ENCODE peak calls at places on chromosomes 11 and 22, in eight cellular contexts. U is naive thymus-derived CD4-positive, alpha-beta T cell; I is CD4-positive, CD25-positive, alpha-beta regulatory T cell; B is CD4-positive, alpha-beta memory T cell; E is ovary; W is brain microvascular endothelial cell; H is neuronal stem cell; K is body of pancreas. R is an unnamed sample.

GRCh38 chr11:115256326-115257197 is 247.7 kb downstream of the CADM1 start:
- DNase-seq in B (no peak), I (no peak), U (no peak), E (no peak), W (no peak), H (no peak), K (no peak), R (no peak)

GRCh38 chr11:67564230-67564629 is 19.4 kb upstream of the GSTP1 start:
- DNase-seq in H (no peak), B (no peak), K (no peak), I (no peak), W (no peak), E (no peak), U (no peak), R (no peak)

GRCh38 chr11:1048375-1049070 is 12.0 kb upstream of the MUC6 start:
- DNase-seq in B (no peak), H (no peak), U (no peak), K (no peak), E (peak), I (no peak), W (no peak), R (no peak)

GRCh38 chr11:131618203-131618602 is 247.8 kb downstream of the NTM start:
- DNase-seq in W (no peak), I (no peak), H (no peak), E (no peak), B (no peak), K (no peak), U (no peak), R (no peak)

GRCh38 chr11:115500547-115501503 is 3.4 kb downstream of the CADM1 start:
- DNase-seq in H (peak), I (no peak), U (no peak), E (no peak), W (no peak), K (no peak), B (no peak), R (no peak)

GRCh38 chr11:69913591-69914285 is 94.5 kb upstream of the FGF3 start:
- DNase-seq in U (no peak), K (no peak), B (no peak), W (no peak), H (no peak), E (peak), I (no peak), R (no peak)

GRCh38 chr11:66467756-66468155 is 1.1 kb downstream of the PELI3 start:
- DNase-seq in E (peak), U (no peak), W (no peak), H (peak), K (peak), I (peak), B (peak), R (peak)

GRCh38 chr11:69172674-69173073 is 16.9 kb downstream of the SMIM38 start:
- DNase-seq in B (no peak), U (no peak), W (peak), I (no peak), H (no peak), E (no peak), K (no peak), R (no peak)

GRCh38 chr22:22754961-22755777 is 110.8 kb downstream of the GGTLC2 start:
- DNase-seq in W (no peak), K (no peak), U (no peak), I (no peak), E (no peak), B (no peak), H (no peak), R (no peak)

GRCh38 chr11:10925149-10925926 is 67.5 kb upstream of the ZBED5 start:
- DNase-seq in E (no peak), H (no peak), W (no peak), U (no peak), I (no peak), K (no peak), B (no peak), R (no peak)

GRCh38 chr11:16087886-16088285 is 268.5 kb downstream of the SOX6 start:
- DNase-seq in H (no peak), E (no peak), U (no peak), K (no peak), B (no peak), I (no peak), W (no peak), R (no peak)

GRCh38 chr11:31656051-31656450 is 146.5 kb downstream of the ELP4 start:
- DNase-seq in W (no peak), B (no peak), H (no peak), E (no peak), K (no peak), I (no peak), U (no peak), R (no peak)

GRCh38 chr11:17381156-17381555 is 7.3 kb downstream of the KCNJ11 start:
- DNase-seq in I (no peak), K (no peak), B (no peak), H (no peak), U (no peak), E (no peak), W (peak), R (no peak)

GRCh38 chr22:26986884-26987283 is 329.5 kb downstream of the MIAT start:
- DNase-seq in U (no peak), B (no peak), I (no peak), H (no peak), E (no peak), K (no peak), W (no peak), R (no peak)

GRCh38 chr11:98365185-98365584 is 655.6 kb upstream of the CNTN5 start:
- DNase-seq in K (no peak), H (no peak), B (no peak), I (no peak), W (no peak), U (no peak), E (no peak), R (no peak)

GRCh38 chr11:34356918-34357645 is 728 bp downstream of the ABTB2 start:
- DNase-seq in W (peak), H (peak), K (peak), E (peak), U (peak), B (peak), I (peak), R (peak)

GRCh38 chr11:17164361-17165246 is 43.2 kb downstream of the PIK3C2A start:
- DNase-seq in U (no peak), E (no peak), I (no peak), K (no peak), W (no peak), H (no peak), B (no peak), R (peak)

GRCh38 chr11:129278586-129279319 is 86.6 kb upstream of the ARHGAP32 start:
- DNase-seq in U (peak), W (no peak), K (peak), I (no peak), H (peak), B (no peak), E (peak), R (no peak)

GRCh38 chr11:68863553-68864265 is 22.0 kb upstream of the CPT1A start:
- DNase-seq in U (no peak), W (no peak), B (no peak), K (no peak), H (no peak), E (no peak), I (no peak), R (no peak)

GRCh38 chr11:65316311-65316978 is 1.8 kb downstream of the CDC42EP2 start:
- DNase-seq in I (no peak), K (peak), E (peak), U (no peak), B (no peak), H (no peak), W (peak), R (no peak)

GRCh38 chr11:114368918-114369680 is 31.2 kb downstream of the C11orf71 start:
- DNase-seq in E (no peak), U (no peak), K (no peak), B (no peak), W (no peak), H (no peak), I (no peak), R (no peak)

GRCh38 chr11:62108017-62108750 is 15.6 kb upstream of the INCENP start:
- DNase-seq in E (no peak), H (peak), U (peak), I (peak), K (peak), B (peak), W (peak), R (peak)

GRCh38 chr22:18059473-18059872 is 18.3 kb upstream of the PEX26 start:
- DNase-seq in K (no peak), E (no peak), H (no peak), B (no peak), W (no peak), U (no peak), I (no peak), R (no peak)

GRCh38 chr11:26914968-26915367 is 78.9 kb upstream of the FIBIN start:
- DNase-seq in K (no peak), B (no peak), H (no peak), E (no peak), W (no peak), U (no peak), I (no peak), R (no peak)

GRCh38 chr22:31496735-31497146 is 405 bp downstream of the SFI1 start:
- DNase-seq in E (no peak), W (peak), B (no peak), I (no peak), K (no peak), U (no peak), H (no peak), R (no peak)

GRCh38 chr22:38419121-38419863 is 35.7 kb downstream of the KCNJ4 start:
- DNase-seq in E (no peak), I (no peak), H (no peak), K (no peak), B (no peak), U (no peak), W (no peak), R (no peak)

GRCh38 chr11:121929581-121929980 is 186.4 kb downstream of the BLID start:
- DNase-seq in K (peak), U (no peak), H (peak), I (no peak), B (no peak), E (peak), W (peak), R (no peak)
- H3K27ac ChIP-seq in K (peak), U (no peak), H (no peak), I (no peak), B (no peak), E (peak), W (no peak), R (no peak)

DNA sequence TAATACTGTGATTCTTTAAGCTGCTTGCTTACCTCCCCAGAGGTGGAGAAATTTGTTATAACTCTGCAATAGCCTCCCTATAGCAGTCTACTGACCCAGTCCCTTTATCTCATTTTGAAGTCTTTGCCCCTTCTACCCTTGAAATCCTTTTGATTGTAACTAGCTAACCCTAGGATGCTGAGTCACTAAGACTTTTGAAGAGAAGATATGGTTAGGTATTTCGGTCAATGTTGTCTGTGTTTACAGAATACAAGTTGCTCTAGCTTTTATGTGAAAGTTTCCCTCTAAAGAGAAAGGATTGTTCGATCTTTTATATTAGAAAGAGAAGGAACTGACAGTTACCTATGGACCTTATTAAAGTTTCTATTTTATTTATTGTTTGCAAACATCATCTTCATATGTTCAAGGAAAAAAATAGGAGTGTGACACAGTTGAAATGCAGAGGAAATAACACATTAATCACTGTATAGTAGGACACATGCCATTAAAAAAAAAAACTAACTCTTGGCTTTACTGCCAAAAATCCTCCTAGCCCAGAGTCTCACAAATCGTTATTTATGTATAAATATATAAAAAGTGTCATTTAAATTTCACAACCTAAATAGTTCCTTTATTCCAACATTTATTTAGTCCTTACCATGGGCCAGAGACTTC is 3.1 kb downstream of the HYLS1 start:
- DNase-seq in B (no peak), W (no peak), U (no peak), H (no peak), E (no peak), I (no peak), K (no peak), R (no peak)
- H3K27ac ChIP-seq in B (no peak), W (no peak), U (no peak), H (no peak), E (no peak), I (no peak), K (no peak), R (no peak)

DNA sequence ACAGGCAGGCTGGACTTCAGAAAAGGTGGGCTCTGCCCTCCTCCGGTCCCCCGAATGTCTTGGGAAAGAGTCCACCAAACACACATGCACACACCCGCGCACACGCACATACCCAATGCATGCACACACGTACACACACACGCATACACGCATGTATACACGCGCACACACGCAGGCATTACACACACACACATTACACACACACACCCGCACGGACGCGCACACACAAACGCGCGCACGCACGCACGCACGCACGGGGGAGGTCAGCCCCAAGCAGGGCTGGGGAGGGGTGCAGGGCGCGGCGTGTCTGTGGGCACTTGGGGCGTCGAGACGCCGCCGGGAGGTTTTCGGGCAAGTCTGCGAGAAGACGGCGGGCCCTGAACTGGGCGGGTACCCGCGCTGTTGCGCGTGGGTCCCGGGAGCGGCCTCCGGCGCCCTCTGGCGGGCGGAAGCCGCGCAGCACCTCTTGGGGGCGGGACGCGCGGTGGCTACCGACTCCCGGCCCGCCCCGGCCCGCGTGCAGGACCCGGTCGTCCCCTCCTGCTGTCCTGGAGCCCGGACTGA is 3.5 kb downstream of the SEPTIN5 start:
- DNase-seq in K (peak), W (peak), B (peak), E (peak), H (no peak), I (peak), U (peak), R (peak)
- H3K27ac ChIP-seq in K (no peak), W (no peak), B (no peak), E (peak), H (no peak), I (no peak), U (no peak), R (no peak)

DNA sequence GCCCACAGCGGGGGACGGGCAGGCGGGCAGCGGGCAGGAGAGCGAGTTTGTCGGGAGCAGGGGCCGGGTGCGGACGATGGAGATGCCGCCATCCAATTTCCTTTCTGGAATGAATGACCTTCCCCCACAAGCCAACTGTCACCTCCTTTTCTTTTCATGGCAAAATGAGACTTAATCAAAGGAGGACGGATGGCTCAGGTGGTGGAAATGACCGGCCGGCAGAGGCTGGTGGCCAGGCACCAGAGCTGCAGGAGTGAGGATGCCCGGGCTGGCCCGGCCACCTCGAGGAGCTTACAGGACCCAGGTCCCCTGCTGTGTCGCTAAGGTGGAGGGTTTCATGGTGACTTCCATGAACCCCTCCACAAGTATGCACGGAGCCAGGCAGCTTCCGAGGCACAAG is 11.7 kb downstream of the SHISAL1 start:
- DNase-seq in W (no peak), K (no peak), I (no peak), H (no peak), E (no peak), B (no peak), U (no peak), R (no peak)
- H3K27ac ChIP-seq in W (no peak), K (no peak), I (no peak), H (no peak), E (no peak), B (no peak), U (no peak), R (no peak)

R was measured in HL-60.